ENCODE peak calls at places on chromosomes 13 and 19, in eight cellular contexts. D is stimulated activated CD8-positive, alpha-beta memory T cell treated with anti-CD3 and anti-CD28 coated beads, Interleukin-2, amount 100 ng/mL, for 1 hour; R is colonic mucosa; U is ovary; A is hepatocyte; H is progenitor cell of endocrine pancreas; X is EL; I is H4. G is an unnamed sample.

GRCh38 chr13:84136582-84136981 is 254.3 kb upstream of the SLITRK1 start:
- DNase-seq in U (no peak), X (peak; percentile 9), I (no peak), D (no peak), R (no peak), A (no peak), H (no peak), G (no peak)

GRCh38 chr13:37290691-37291090 is 185.2 kb upstream of the CSNK1A1L start:
- DNase-seq in D (no peak), X (no peak), U (no peak), A (no peak), R (no peak), I (no peak), H (no peak), G (no peak)

GRCh38 chr13:67829641-67830040 is 599.5 kb upstream of the PCDH9 start:
- DNase-seq in X (no peak), D (no peak), H (no peak), A (no peak), R (no peak), U (no peak), I (no peak), G (no peak)

GRCh38 chr13:98401936-98402335 is 175.0 kb downstream of the STK24 start:
- DNase-seq in D (no peak), I (no peak), H (no peak), U (no peak), A (no peak), R (no peak), X (no peak), G (no peak)

GRCh38 chr19:2546128-2547032 is 70.5 kb downstream of the GADD45B start:
- DNase-seq in A (peak; percentile 80), H (peak; percentile 53), X (no peak), D (no peak), I (no peak), U (peak; percentile 61), R (peak; percentile 59), G (no peak)

GRCh38 chr19:34692541-34692940 is 15.1 kb downstream of the ZNF302 start:
- DNase-seq in I (no peak), R (no peak), A (no peak), D (no peak), H (no peak), X (no peak), U (no peak), G (no peak)

GRCh38 chr19:6536138-6536671 is 5.4 kb downstream of the TNFSF9 start:
- DNase-seq in H (no peak), X (peak; percentile 47), I (no peak), U (no peak), D (peak; percentile 53), R (peak; percentile 62), A (peak; percentile 28), G (no peak)

GRCh38 chr19:57068921-57069697 is 50.7 kb upstream of the USP29 start:
- DNase-seq in D (no peak), R (no peak), H (no peak), X (no peak), A (no peak), U (peak; percentile 88), I (no peak), G (no peak)

GRCh38 chr19:22286151-22286810 is at the start of gene ZNF729:
- DNase-seq in R (no peak), U (no peak), I (peak; percentile 55), A (no peak), H (no peak), D (no peak), X (no peak), G (no peak)

GRCh38 chr13:40664100-40665060 is 2.1 kb downstream of the FOXO1 start:
- DNase-seq in D (peak; percentile 49), R (peak; percentile 87), H (peak; percentile 37), A (peak; percentile 77), U (peak; percentile 75), I (no peak), X (peak; percentile 40), G (peak; percentile 40)

GRCh38 chr19:54207908-54208783 is 7.5 kb downstream of the RPS9 start:
- DNase-seq in X (peak; percentile 68), U (peak; percentile 82), D (no peak), A (peak; percentile 79), I (peak; percentile 98), H (no peak), R (peak; percentile 56), G (no peak)

GRCh38 chr13:40911341-40911740 is 107.8 kb downstream of the ELF1 start:
- DNase-seq in X (no peak), U (no peak), R (no peak), A (no peak), D (no peak), H (no peak), I (no peak), G (no peak)

GRCh38 chr19:50358483-50359431 is 6.7 kb downstream of the NAPSA start:
- DNase-seq in A (no peak), D (peak; percentile 69), H (no peak), X (peak; percentile 14), U (peak; percentile 89), R (peak; percentile 61), I (no peak), G (no peak)

GRCh38 chr19:28076628-28077027 is 1136.3 kb downstream of the UQCRFS1 start:
- DNase-seq in U (no peak), A (no peak), X (no peak), D (no peak), R (no peak), I (no peak), H (no peak), G (no peak)

GRCh38 chr19:48468806-48469055 is 438 bp upstream of the CYTH2 start:
- DNase-seq in H (no peak), R (no peak), D (no peak), I (no peak), U (no peak), A (no peak), X (no peak), G (no peak)

GRCh38 chr19:27971071-27971470 is 1241.9 kb downstream of the UQCRFS1 start:
- DNase-seq in A (peak; percentile 34), I (no peak), R (no peak), X (peak; percentile 56), U (no peak), H (no peak), D (no peak), G (no peak)

GRCh38 chr19:35851213-35852028 is 883 bp downstream of the NPHS1 start:
- DNase-seq in D (no peak), A (peak; percentile 36), I (no peak), X (no peak), U (no peak), H (no peak), R (no peak), G (no peak)

GRCh38 chr13:40565282-40566148 is 100.9 kb downstream of the FOXO1 start:
- DNase-seq in U (no peak), D (no peak), R (no peak), I (no peak), X (peak; percentile 38), H (no peak), A (no peak), G (no peak)

GRCh38 chr13:110306960-110307696 is at the start of the genes COL4A1 and COL4A2:
- DNase-seq in U (peak; percentile 90), I (no peak), H (peak; percentile 64), D (no peak), R (peak; percentile 54), X (peak; percentile 78), A (peak; percentile 83), G (no peak)

GRCh38 chr19:33705090-33705847 is 83.5 kb downstream of the CHST8 start:
- DNase-seq in I (no peak), A (no peak), R (no peak), U (peak; percentile 21), X (no peak), H (no peak), D (no peak), G (no peak)

GRCh38 chr19:52170304-52170703 is 1.1 kb downstream of the ZNF836 start:
- DNase-seq in D (no peak), A (no peak), R (no peak), X (peak; percentile 3), U (no peak), I (no peak), H (no peak), G (no peak)

GRCh38 chr13:33349314-33349995 is 63.9 kb upstream of the STARD13 start:
- DNase-seq in I (no peak), H (no peak), A (no peak), R (peak; percentile 63), U (no peak), D (no peak), X (peak; percentile 50), G (no peak)

GRCh38 chr19:5445071-5445470 is 10.1 kb upstream of the ZNRF4 start:
- DNase-seq in I (no peak), U (no peak), R (no peak), H (no peak), D (no peak), X (no peak), A (no peak), G (no peak)

GRCh38 chr19:29943615-29944014 is 1.6 kb downstream of the URI1 start:
- DNase-seq in D (no peak), A (no peak), I (no peak), R (no peak), X (peak; percentile 33), U (no peak), H (no peak), G (no peak)

GRCh38 chr13:113863511-113864302 is at the start of gene GAS6:
- DNase-seq in A (peak; percentile 69), X (peak; percentile 54), U (peak; percentile 82), H (peak; percentile 41), R (peak; percentile 83), D (no peak), I (no peak), G (peak; percentile 18)

GRCh38 chr19:33216198-33216830 is 9.3 kb downstream of the SLC7A10 start:
- DNase-seq in U (no peak), A (no peak), I (no peak), D (no peak), H (no peak), X (no peak), R (no peak), G (no peak)

GRCh38 chr13:111280666-111281577 is 39.5 kb upstream of the TEX29 start:
- DNase-seq in I (no peak), R (no peak), A (no peak), X (peak; percentile 76), H (no peak), D (no peak), U (no peak), G (no peak)

GRCh38 chr19:6632002-6632621 is 37.8 kb downstream of the TNFSF14 start:
- DNase-seq in R (peak; percentile 89), I (peak; percentile 69), X (peak; percentile 69), A (peak; percentile 88), H (peak; percentile 62), U (no peak), D (peak; percentile 64), G (peak; percentile 75)

GRCh38 chr19:55210120-55210493 is 806 bp upstream of the PTPRH start:
- DNase-seq in D (no peak), U (no peak), I (peak; percentile 79), H (no peak), A (peak; percentile 79), X (peak; percentile 96), R (no peak), G (peak; percentile 54)

GRCh38 chr13:112873851-112874750 is 94.9 kb upstream of the MCF2L start:
- DNase-seq in I (peak; percentile 21), R (peak; percentile 70), X (peak; percentile 64), U (peak; percentile 88), A (peak; percentile 87), D (peak; percentile 33), H (peak; percentile 77), G (peak; percentile 69)

GRCh38 chr19:14072535-14073231 is at the start of gene MISP3:
- DNase-seq in R (peak; percentile 91), U (peak; percentile 59), I (no peak), A (peak; percentile 82), X (peak; percentile 52), D (no peak), H (no peak), G (no peak)

GRCh38 chr19:35720163-35720524 is 2.3 kb downstream of the KMT2B start:
- DNase-seq in H (no peak), R (no peak), D (no peak), I (no peak), X (no peak), A (no peak), U (no peak), G (no peak)

GRCh38 chr19:58407658-58408151 is 744 bp upstream of the ZNF584 start:
- DNase-seq in U (no peak), D (no peak), X (no peak), I (no peak), H (no peak), A (peak; percentile 46), R (no peak), G (no peak)

GRCh38 chr19:23378948-23379347 is 16.3 kb downstream of the ZNF91 start:
- DNase-seq in R (no peak), I (no peak), H (no peak), D (no peak), U (no peak), A (peak; percentile 7), X (no peak), G (no peak)